ENCODE peak calls at places on chromosome 16, in ten cellular contexts. P, U, L, S, C, N, J, A, H and Q are unnamed samples.
A peak's percentile ranks its signal among the peaks of the same experiment; 100 is the strongest.

GRCh38 chr16:53053967-53054669 is 673 bp upstream of the CHD9 start:
- DNase-seq in J (peak; percentile 65), N (no peak), H (no peak), A (no peak), C (no peak), P (peak; percentile 64), L (peak; percentile 25), U (no peak), S (no peak), Q (no peak)

GRCh38 chr16:70433456-70434103 is 5.3 kb downstream of the ST3GAL2 start:
- DNase-seq in P (no peak), A (no peak), N (no peak), C (no peak), H (no peak), S (no peak), J (no peak), L (peak; percentile 72), U (no peak), Q (peak; percentile 77)

GRCh38 chr16:88437367-88437964 is 15.6 kb upstream of the ZFPM1 start:
- DNase-seq in L (no peak), S (peak; percentile 53), N (no peak), C (peak; percentile 83), P (peak; percentile 91), H (peak; percentile 70), A (peak; percentile 87), J (peak; percentile 73), U (no peak), Q (no peak)

GRCh38 chr16:459761-460160 is 34.3 kb downstream of the RAB11FIP3 start:
- DNase-seq in J (no peak), A (no peak), C (no peak), H (no peak), N (no peak), S (no peak), P (no peak), L (no peak), U (no peak), Q (no peak)

GRCh38 chr16:72753883-72754282 is 294.0 kb downstream of the ZFHX3 start:
- DNase-seq in S (no peak), U (no peak), J (no peak), N (no peak), P (no peak), C (no peak), L (no peak), H (no peak), A (no peak), Q (no peak)

GRCh38 chr16:84294196-84295142 is at the start of gene WFDC1:
- DNase-seq in N (no peak), A (peak; percentile 37), C (no peak), U (no peak), S (no peak), L (no peak), J (peak; percentile 43), H (no peak), P (no peak), Q (no peak)

GRCh38 chr16:73047536-73048291 is at the start of gene ZFHX3:
- DNase-seq in J (peak; percentile 83), L (peak; percentile 70), S (no peak), N (peak; percentile 81), P (peak; percentile 84), A (peak; percentile 89), H (no peak), C (peak; percentile 89), U (no peak), Q (peak; percentile 55)

GRCh38 chr16:21166561-21166961 is 8.1 kb downstream of the LDAF1 start:
- DNase-seq in S (no peak), L (peak; percentile 65), P (no peak), A (peak; percentile 27), N (no peak), H (no peak), C (peak; percentile 16), J (no peak), U (no peak), Q (no peak)

GRCh38 chr16:46996391-46996790 is 22.9 kb upstream of the DNAJA2 start:
- DNase-seq in U (no peak), P (peak; percentile 76), N (no peak), L (peak; percentile 26), S (no peak), J (no peak), H (no peak), A (no peak), C (no peak), Q (no peak)

GRCh38 chr16:66568355-66568754 is 2.1 kb downstream of the CMTM1 start:
- DNase-seq in A (no peak), N (no peak), U (no peak), L (no peak), S (no peak), H (no peak), C (no peak), P (no peak), J (no peak), Q (no peak)

GRCh38 chr16:31458073-31458834 is 1.0 kb upstream of the ARMC5 start:
- DNase-seq in A (peak; percentile 69), U (no peak), P (peak; percentile 71), L (peak; percentile 51), J (peak; percentile 69), N (peak; percentile 75), S (peak; percentile 46), C (peak; percentile 77), H (peak; percentile 34), Q (peak; percentile 81)

GRCh38 chr16:1543085-1543896 is 9.8 kb downstream of the TMEM204 start:
- DNase-seq in A (peak; percentile 17), L (peak; percentile 65), S (no peak), N (peak; percentile 21), U (no peak), C (peak; percentile 43), P (peak; percentile 73), H (peak; percentile 82), J (peak; percentile 39), Q (peak; percentile 89)

GRCh38 chr16:70438983-70439862 is at the start of gene ST3GAL2:
- DNase-seq in H (peak; percentile 95), S (peak; percentile 89), L (peak; percentile 97), C (peak; percentile 96), N (peak; percentile 89), J (peak; percentile 93), P (peak; percentile 97), U (peak; percentile 42), A (peak; percentile 100), Q (peak; percentile 80)

GRCh38 chr16:67936124-67936875 is at the start of gene PSMB10:
- DNase-seq in U (no peak), J (peak; percentile 80), C (peak; percentile 58), P (peak; percentile 64), S (peak; percentile 10), H (peak; percentile 51), L (peak; percentile 71), N (no peak), A (peak; percentile 64), Q (peak; percentile 63)

GRCh38 chr16:3569851-3570250 is 7.4 kb downstream of the NLRC3 start:
- DNase-seq in P (no peak), N (no peak), L (no peak), A (no peak), S (no peak), C (no peak), H (no peak), U (no peak), J (no peak), Q (no peak)

GRCh38 chr16:75591001-75591852 is 25.0 kb downstream of the GABARAPL2 start:
- DNase-seq in S (no peak), N (peak; percentile 7), C (no peak), L (peak; percentile 90), U (no peak), A (no peak), P (no peak), J (peak; percentile 16), H (no peak), Q (no peak)

GRCh38 chr16:14199199-14199598 is 128.1 kb downstream of the MRTFB start:
- DNase-seq in U (no peak), S (no peak), H (no peak), A (no peak), L (no peak), P (no peak), N (no peak), J (no peak), C (no peak), Q (no peak)

GRCh38 chr16:1553976-1554825 is 20.7 kb downstream of the TMEM204 start:
- DNase-seq in C (no peak), P (no peak), J (no peak), L (no peak), H (no peak), N (no peak), U (no peak), A (no peak), S (no peak), Q (no peak)

GRCh38 chr16:29825145-29826044 is 5.1 kb downstream of the MVP start:
- DNase-seq in A (peak; percentile 41), C (no peak), L (peak; percentile 92), N (no peak), U (no peak), S (no peak), H (peak; percentile 33), J (peak; percentile 55), P (peak; percentile 80), Q (no peak)

GRCh38 chr16:87593710-87594258 is 8.5 kb upstream of the JPH3 start:
- DNase-seq in J (no peak), U (no peak), S (no peak), P (no peak), N (no peak), A (no peak), H (no peak), L (no peak), C (no peak), Q (peak; percentile 18)

GRCh38 chr16:81446318-81447275 is 2.0 kb downstream of the CMIP start:
- DNase-seq in H (peak; percentile 68), S (no peak), C (no peak), U (no peak), J (peak; percentile 68), N (no peak), A (no peak), L (no peak), P (peak; percentile 49), Q (no peak)

GRCh38 chr16:67926181-67926742 is 5.4 kb downstream of the CTRL start:
- DNase-seq in C (no peak), A (no peak), U (no peak), J (no peak), P (no peak), N (no peak), S (no peak), L (peak; percentile 27), H (peak; percentile 36), Q (no peak)

GRCh38 chr16:20735504-20735903 is 6.1 kb downstream of the THUMPD1 start:
- DNase-seq in J (no peak), S (no peak), P (no peak), L (no peak), C (no peak), N (no peak), U (no peak), H (no peak), A (no peak), Q (no peak)

GRCh38 chr16:19084879-19085278 is 17.5 kb downstream of the COQ7 start:
- DNase-seq in H (no peak), J (no peak), L (no peak), U (no peak), P (no peak), N (no peak), A (no peak), C (no peak), S (no peak), Q (no peak)